ENCODE peak calls at places on chromosomes 11 and 22, in four cellular contexts. K, B, M and C are unnamed samples.

GRCh38 chr22:18068991-18069390 is 8.8 kb upstream of the PEX26 start:
- DNase-seq in M (no peak), B (no peak), K (no peak), C (no peak)

GRCh38 chr22:43004362-43005035 is 10.4 kb downstream of the PACSIN2 start:
- DNase-seq in B (no peak), M (peak; percentile 55), K (no peak), C (peak; percentile 59)

GRCh38 chr11:12864316-12865156 is 144.6 kb upstream of the RASSF10 start:
- DNase-seq in K (no peak), B (no peak), M (no peak), C (no peak)

GRCh38 chr22:20751185-20751851 is 22.6 kb upstream of the SERPIND1 start:
- DNase-seq in B (peak; percentile 40), M (peak; percentile 73), K (no peak), C (no peak)

GRCh38 chr11:41319434-41319833 is 140.0 kb downstream of the LRRC4C start:
- DNase-seq in B (no peak), K (no peak), M (no peak), C (no peak)

GRCh38 chr11:4430060-4430459 is 19.0 kb upstream of the OR52K2 start:
- DNase-seq in B (no peak), M (no peak), K (no peak), C (no peak)

GRCh38 chr22:50105529-50106100 is 15.8 kb downstream of the MOV10L1 start:
- DNase-seq in M (no peak), B (no peak), K (no peak), C (no peak)

GRCh38 chr22:45968751-45969413 is 8.1 kb downstream of the WNT7B start:
- DNase-seq in K (no peak), B (no peak), M (no peak), C (no peak)

GRCh38 chr22:21754523-21755128 is 19.0 kb upstream of the YPEL1 start:
- DNase-seq in B (no peak), K (no peak), M (peak; percentile 77), C (no peak)

GRCh38 chr22:50282361-50283144 is 12.4 kb upstream of the MAPK11 start:
- DNase-seq in K (no peak), M (no peak), B (no peak), C (peak; percentile 89)

GRCh38 chr22:45157907-45158306 is 5.8 kb upstream of the NUP50 start:
- DNase-seq in B (no peak), M (no peak), K (no peak), C (no peak)

GRCh38 chr22:24008022-24008283 is 2.7 kb upstream of the GSTT4 start:
- DNase-seq in K (no peak), M (no peak), B (no peak), C (no peak)

GRCh38 chr11:57391111-57391510 is 661 bp upstream of the PRG2 start:
- DNase-seq in M (no peak), K (no peak), B (no peak), C (no peak)

GRCh38 chr11:105975128-105975527 is 46.9 kb downstream of the MSANTD4 start:
- DNase-seq in K (no peak), M (no peak), B (no peak), C (no peak)

GRCh38 chr11:104484784-104485554 is 321.0 kb upstream of the PDGFD start:
- DNase-seq in M (no peak), B (no peak), K (no peak), C (no peak)

GRCh38 chr11:75140269-75141138 is 10.4 kb upstream of the SLCO2B1 start:
- DNase-seq in K (peak; percentile 68), B (peak; percentile 77), M (peak; percentile 90), C (peak; percentile 78)

GRCh38 chr11:121249039-121249663 is 43.4 kb upstream of the SC5D start:
- DNase-seq in M (no peak), K (peak; percentile 35), B (no peak), C (no peak)

GRCh38 chr11:130403301-130403804 is 25.1 kb downstream of the ADAMTS8 start:
- DNase-seq in M (peak; percentile 89), B (no peak), K (no peak), C (no peak)

GRCh38 chr22:20248461-20248959 is 19.6 kb downstream of the RTN4R start:
- DNase-seq in B (no peak), K (no peak), M (no peak), C (no peak)

GRCh38 chr11:121829159-121829643 is 286.8 kb downstream of the BLID start:
- DNase-seq in B (no peak), M (no peak), K (no peak), C (no peak)

GRCh38 chr11:72776844-72777754 is 16.7 kb downstream of the STARD10 start:
- DNase-seq in B (peak; percentile 93), K (no peak), M (no peak), C (peak; percentile 61)

GRCh38 chr11:65573391-65574146 is 1.2 kb downstream of the FAM89B start:
- DNase-seq in K (no peak), M (peak; percentile 73), B (no peak), C (no peak)

GRCh38 chr22:33756508-33756949 is 163.7 kb downstream of the LARGE1 start:
- DNase-seq in M (no peak), B (no peak), K (no peak), C (no peak)

GRCh38 chr11:43574949-43575915 is 105.3 kb upstream of the HSD17B12 start:
- DNase-seq in K (no peak), B (no peak), M (no peak), C (no peak)

GRCh38 chr11:120168108-120168959 is 30.4 kb upstream of the TRIM29 start:
- DNase-seq in K (no peak), M (peak; percentile 72), B (no peak), C (no peak)

GRCh38 chr11:73314121-73314948 is 6.3 kb downstream of the ARHGEF17 start:
- DNase-seq in B (no peak), K (no peak), M (peak; percentile 84), C (peak; percentile 75)

GRCh38 chr22:31344369-31345330 is 1.5 kb downstream of the PATZ1 start:
- DNase-seq in M (peak; percentile 80), B (peak; percentile 60), K (peak; percentile 25), C (peak; percentile 59)

GRCh38 chr11:70440206-70440605 is 41.9 kb downstream of the CTTN start:
- DNase-seq in K (no peak), M (no peak), B (no peak), C (no peak)

GRCh38 chr11:17432041-17432440 is 43.6 kb upstream of the KCNJ11 start:
- DNase-seq in K (no peak), B (no peak), M (no peak), C (no peak)

GRCh38 chr22:17228725-17229126 is 9.5 kb upstream of the ADA2 start:
- DNase-seq in M (no peak), B (peak; percentile 73), K (no peak), C (peak; percentile 68)

GRCh38 chr11:67583319-67584204 is at the start of gene GSTP1:
- DNase-seq in B (peak; percentile 84), M (peak; percentile 98), K (peak; percentile 71), C (peak; percentile 95)

GRCh38 chr11:117814204-117814765 is 10.3 kb downstream of the FXYD2 start:
- DNase-seq in K (no peak), B (no peak), M (no peak), C (no peak)

GRCh38 chr11:117816151-117816741 is 8.3 kb downstream of the FXYD2 start:
- DNase-seq in M (no peak), K (no peak), B (peak; percentile 60), C (no peak)

GRCh38 chr11:117814766-117815261 is 9.7 kb downstream of the FXYD2 start:
- DNase-seq in B (peak; percentile 67), K (peak; percentile 85), M (peak; percentile 85), C (peak; percentile 82)

GRCh38 chr11:117816846-117817212 is 7.7 kb downstream of the FXYD2 start:
- DNase-seq in K (no peak), M (no peak), B (peak; percentile 53), C (no peak)

DNA sequence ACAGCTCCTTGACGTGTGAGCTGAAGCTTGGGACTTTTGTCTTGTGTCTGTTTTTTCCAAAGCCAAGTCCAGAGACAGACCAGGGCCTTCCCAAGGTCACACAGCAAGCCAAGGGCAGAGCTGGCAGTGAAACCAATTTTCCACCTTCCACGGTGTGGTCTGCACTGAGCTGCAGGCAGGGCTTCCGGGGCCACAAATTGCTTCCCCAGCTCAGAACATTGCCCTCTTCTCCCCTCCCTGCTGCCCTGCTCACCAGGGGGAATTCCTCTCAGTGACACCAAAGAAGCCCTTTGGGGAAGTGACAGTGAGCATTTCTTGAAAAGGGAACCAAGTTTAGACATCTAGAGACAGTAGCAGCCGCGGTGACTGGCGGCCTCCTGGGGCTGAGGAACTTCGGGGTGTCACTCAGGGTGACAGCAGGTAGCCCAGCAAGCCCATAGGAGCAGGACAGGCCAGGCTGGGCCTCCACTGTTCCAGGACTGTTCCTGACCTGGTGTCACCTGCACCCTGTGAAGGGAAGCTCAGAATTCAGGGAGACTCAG is 9.2 kb downstream of the FXYD2 start:
- DNase-seq in K (peak; percentile 79), M (no peak), B (peak; percentile 67), C (peak; percentile 76)
- H3K27ac ChIP-seq in K (peak overlapping the region; percentile 74), M (no peak overlapping the region), B (peak overlapping the region; percentile 16), C (peak overlapping the region; percentile 71)

GRCh38 chr11:2643746-2644145 is 56.0 kb downstream of the KCNQ1OT1 start:
- DNase-seq in B (no peak), M (no peak), K (no peak), C (no peak)

GRCh38 chr11:2644844-2645778 is 54.7 kb downstream of the KCNQ1OT1 start:
- DNase-seq in K (no peak), B (no peak), M (no peak), C (no peak)

GRCh38 chr11:2647953-2648352 is 51.8 kb downstream of the KCNQ1OT1 start:
- DNase-seq in K (no peak), M (no peak), B (no peak), C (no peak)

GRCh38 chr11:2647167-2647566 is 52.6 kb downstream of the KCNQ1OT1 start:
- DNase-seq in M (no peak), B (no peak), K (no peak), C (no peak)

GRCh38 chr11:2645779-2646118 is 54.0 kb downstream of the KCNQ1OT1 start:
- DNase-seq in M (no peak), K (no peak), B (no peak), C (no peak)
- H3K9me3 ChIP-seq in M (peaks cover 14% of the 10 kb centered on the region), K (peaks cover 44% of the 10 kb centered on the region), B (peaks cover 32% of the 10 kb centered on the region), C (peaks cover 89% of the 10 kb centered on the region)

DNA sequence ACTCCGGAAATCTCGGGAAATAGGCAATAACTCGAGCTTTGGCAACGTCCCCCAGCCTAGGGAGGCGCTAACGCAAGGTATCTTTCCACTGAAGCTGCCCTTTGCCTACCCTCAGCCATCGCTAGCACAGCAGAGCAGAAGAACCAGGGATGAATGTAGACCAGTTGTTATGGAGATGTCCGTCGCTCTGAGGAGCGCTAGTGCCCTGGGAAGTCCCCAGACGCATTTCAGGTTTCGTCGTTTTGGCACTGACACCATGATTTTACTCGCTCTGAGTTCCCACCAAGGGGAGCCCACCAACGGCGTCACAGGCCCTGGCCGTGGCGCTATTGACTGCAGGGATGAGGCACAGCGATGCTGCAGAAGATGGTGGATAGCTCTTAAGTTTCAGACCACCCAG is 22.7 kb upstream of the BDNF start:
- DNase-seq in K (no peak), B (no peak), M (no peak), C (no peak)
- H3K4me3 ChIP-seq in K (no peak overlapping the region), B (no peak overlapping the region), M (no peak overlapping the region), C (no peak overlapping the region)

DNA sequence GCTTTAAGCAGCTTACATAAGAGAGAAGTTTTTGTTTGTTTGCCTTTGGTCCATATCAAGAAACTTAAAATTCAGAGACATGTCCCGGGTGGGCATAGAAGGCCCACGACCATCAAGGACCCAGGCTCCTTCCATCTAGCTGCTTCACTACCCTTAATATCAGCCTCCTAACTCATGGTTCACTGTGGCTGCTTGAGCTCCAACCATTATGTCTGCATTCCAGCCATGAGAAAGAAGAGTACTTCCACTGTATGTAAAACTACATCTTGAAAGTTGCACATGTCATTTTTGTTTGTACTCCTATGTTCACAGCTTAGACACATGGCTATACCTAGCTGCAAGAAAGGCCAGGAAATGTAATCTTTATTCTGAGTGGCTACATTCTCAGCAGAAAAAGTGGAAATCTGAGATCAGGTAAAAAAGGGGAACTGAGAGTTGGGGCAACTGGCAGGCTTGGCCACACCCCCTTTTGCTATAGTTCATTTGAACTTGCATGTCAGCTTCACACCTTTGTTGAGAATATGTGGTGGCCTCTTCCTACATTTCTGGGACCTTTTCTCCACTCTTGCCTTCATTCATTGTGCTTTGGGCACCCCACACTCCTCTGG is 81.3 kb upstream of the TP53I11 start:
- DNase-seq in K (no peak), M (no peak), B (no peak), C (no peak)
- H3K27ac ChIP-seq in K (no peak overlapping the region), M (no peak overlapping the region), B (no peak overlapping the region), C (no peak overlapping the region)